ENCODE peak calls at places on chromosomes 7 and 10, in seven cellular contexts. F, A, G, K, N, D and O are unnamed samples.
A peak's percentile ranks its signal among the peaks of the same experiment; 100 is the strongest.

GRCh38 chr10:129692695-129693094 is 225.7 kb downstream of the MGMT start:
- DNase-seq in A (no peak), N (no peak), F (no peak), K (no peak), G (no peak), D (no peak), O (no peak)

GRCh38 chr7:101924171-101924570 is 106.7 kb downstream of the CUX1 start:
- DNase-seq in G (peak; percentile 13), D (no peak), F (no peak), N (peak; percentile 54), A (no peak), K (peak; percentile 50), O (no peak)

GRCh38 chr7:28579571-28579970 is 167.3 kb downstream of the CREB5 start:
- DNase-seq in D (no peak), K (no peak), A (no peak), G (no peak), N (no peak), F (no peak), O (no peak)

GRCh38 chr7:151409555-151410404 is at the start of gene WDR86:
- DNase-seq in F (no peak), A (no peak), K (no peak), N (no peak), D (peak; percentile 40), G (no peak), O (peak; percentile 62)

GRCh38 chr7:77975672-77976480 is 177.3 kb downstream of the PHTF2 start:
- DNase-seq in A (no peak), D (no peak), G (no peak), F (no peak), K (no peak), N (no peak), O (no peak)

GRCh38 chr10:28215930-28216329 is 86.9 kb downstream of the MPP7 start:
- DNase-seq in K (no peak), G (no peak), F (no peak), D (no peak), A (no peak), N (no peak), O (no peak)

GRCh38 chr7:157004050-157004838 is 6.2 kb downstream of the MNX1 start:
- DNase-seq in A (no peak), K (peak; percentile 42), D (no peak), N (no peak), F (no peak), G (no peak), O (peak; percentile 72)

GRCh38 chr7:27173412-27174076 is 576 bp downstream of the HOXA10 start:
- DNase-seq in N (peak; percentile 45), K (no peak), F (no peak), D (no peak), G (no peak), A (no peak), O (no peak)

GRCh38 chr10:125038637-125039036 is 96.7 kb downstream of the ZRANB1 start:
- DNase-seq in F (no peak), K (no peak), D (no peak), A (no peak), G (no peak), N (no peak), O (peak; percentile 37)